ENCODE peak calls at places on chromosomes 2 and 18, in six cellular contexts. K, G, H, D, Q and J are unnamed samples.

GRCh38 chr2:208252766-208253492 is 1.9 kb downstream of the IDH1 start:
- DNase-seq in K (no peak), G (peak), H (no peak), D (no peak), Q (no peak), J (no peak)

GRCh38 chr2:236658974-236659757 is 89.5 kb downstream of the ACKR3 start:
- DNase-seq in K (no peak), G (no peak), H (no peak), D (no peak), Q (no peak), J (no peak)

GRCh38 chr2:211836409-211836808 is 702.2 kb downstream of the ERBB4 start:
- DNase-seq in K (no peak), G (no peak), H (no peak), D (no peak), Q (no peak), J (no peak)

GRCh38 chr2:144959416-144959815 is 439.5 kb upstream of the ZEB2 start:
- DNase-seq in K (no peak), G (no peak), H (no peak), D (no peak), Q (no peak), J (no peak)

GRCh38 chr18:21740474-21740723 is 193 bp upstream of the MIB1 start:
- DNase-seq in K (no peak), G (peak), H (no peak), D (peak), Q (peak), J (peak)

GRCh38 chr2:210392469-210392881 is 77.5 kb upstream of the MYL1 start:
- DNase-seq in K (no peak), G (no peak), H (no peak), D (no peak), Q (no peak), J (no peak)

GRCh38 chr18:63071566-63072175 is 247.9 kb downstream of the BCL2 start:
- DNase-seq in K (no peak), G (no peak), H (no peak), D (no peak), Q (no peak), J (no peak)

GRCh38 chr2:63023444-63023843 is 27.2 kb upstream of the OTX1 start:
- DNase-seq in K (peak), G (peak), H (peak), D (peak), Q (peak), J (peak)

GRCh38 chr2:39732492-39732891 is 46.6 kb downstream of the THUMPD2 start:
- DNase-seq in K (no peak), G (no peak), H (no peak), D (no peak), Q (no peak), J (no peak)

DNA sequence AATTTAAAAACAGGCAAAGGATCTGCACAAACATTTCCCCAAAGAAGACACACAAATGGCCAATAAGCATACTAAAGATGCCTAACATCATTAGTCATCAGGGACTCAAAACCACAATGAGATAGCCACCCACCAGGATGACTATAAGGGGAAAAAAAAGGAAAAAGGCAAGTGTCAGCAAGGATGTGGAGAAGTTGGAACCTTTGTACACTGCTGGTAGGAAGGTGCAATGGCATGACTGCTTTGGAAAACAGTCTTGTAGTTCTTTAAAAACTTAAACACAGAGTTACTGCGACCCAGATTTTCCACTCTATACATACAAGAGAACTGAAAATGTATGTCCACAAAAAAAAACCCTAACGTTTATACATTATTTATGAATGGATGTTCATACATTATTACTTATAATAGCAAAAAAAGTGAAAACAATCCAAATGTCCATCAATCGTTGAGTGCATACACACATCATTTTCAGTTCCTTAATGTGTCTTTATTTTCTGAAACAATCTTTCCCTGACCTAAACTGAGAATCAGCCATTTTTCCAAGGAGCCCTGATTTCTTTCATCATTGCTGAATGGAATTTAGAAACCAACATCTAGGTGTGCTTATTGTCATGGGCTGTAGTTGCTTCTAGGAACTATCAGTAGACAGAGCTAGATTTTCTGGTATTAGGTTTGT is 64.7 kb upstream of the TLK1 start:
- DNase-seq in K (no peak), G (peak), H (no peak), D (no peak), Q (no peak), J (no peak)
- TF ChIP-seq GABPA in K (no peak), G (no peak), H (no peak), D (no peak), Q (no peak), J (no peak)

DNA sequence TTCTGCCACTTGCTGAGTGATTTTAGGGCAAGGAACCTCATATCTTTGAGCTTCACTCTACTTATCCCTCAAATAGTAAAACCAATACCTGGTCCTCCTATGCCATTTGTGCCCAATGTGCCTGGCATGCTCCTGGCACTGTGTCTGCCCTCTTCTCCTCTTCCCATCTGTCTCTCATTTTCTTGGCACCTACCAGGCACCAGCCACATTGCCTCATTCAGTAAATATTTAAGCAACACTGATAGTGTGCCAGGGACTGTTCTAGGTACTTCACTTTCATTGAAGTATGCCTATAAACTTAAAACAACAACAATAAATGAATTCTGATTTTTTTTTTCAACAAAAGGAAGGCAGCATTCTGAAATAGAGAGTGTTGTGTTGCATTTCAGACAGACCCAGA is 15.1 kb upstream of the BOD1L2 start:
- DNase-seq in K (no peak), G (no peak), H (no peak), D (no peak), Q (no peak), J (no peak)
- TF ChIP-seq GABPA in K (no peak), G (no peak), H (no peak), D (no peak), Q (no peak), J (no peak)

GRCh38 chr18:79442508-79443221 is 46.9 kb downstream of the NFATC1 start:
- DNase-seq in K (no peak), G (no peak), H (no peak), D (no peak), Q (no peak), J (no peak)
- TF ChIP-seq GABPA in K (no peak), G (no peak), H (no peak), D (no peak), Q (no peak), J (no peak)

DNA sequence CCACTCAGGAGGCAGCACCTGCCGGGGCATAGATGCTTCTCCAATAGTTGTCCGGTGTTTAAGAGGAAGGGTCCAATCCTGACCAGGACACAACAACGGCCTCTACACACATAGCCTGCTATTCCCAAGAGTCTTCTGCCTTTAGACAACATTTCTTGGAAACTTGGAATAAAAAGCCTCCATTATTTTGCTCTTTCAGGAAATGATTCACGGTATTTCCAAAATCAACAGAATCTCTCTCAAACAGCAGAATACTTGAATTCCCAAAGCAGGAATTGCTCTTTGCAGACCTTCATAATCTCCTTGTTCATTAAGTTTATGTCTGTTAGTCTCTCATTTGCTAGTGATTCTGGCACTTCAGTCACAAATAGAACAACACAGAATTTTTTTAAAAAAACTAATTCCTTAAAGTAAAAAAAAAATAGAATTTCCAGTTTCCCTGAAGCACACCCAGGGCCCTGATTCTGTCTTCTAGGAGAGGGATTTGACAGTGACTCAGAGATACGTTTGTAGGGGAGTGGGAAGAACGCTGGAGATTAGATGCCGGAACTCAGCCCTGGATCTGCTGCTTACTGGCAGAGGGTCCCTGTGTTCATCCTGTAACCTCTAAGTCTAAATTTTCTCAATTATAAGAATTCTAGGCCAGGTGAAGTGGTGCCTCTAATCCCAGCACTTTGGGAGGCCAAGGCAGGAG is 74.7 kb downstream of the NAB1 start:
- DNase-seq in K (no peak), G (no peak), H (no peak), D (no peak), Q (no peak), J (no peak)
- TF ChIP-seq GABPA in K (no peak), G (no peak), H (no peak), D (no peak), Q (no peak), J (no peak)

GRCh38 chr2:86695053-86695691 is 24.9 kb upstream of the RMND5A start:
- DNase-seq in K (no peak), G (peak), H (no peak), D (no peak), Q (no peak), J (peak)
- TF ChIP-seq GABPA in K (no peak), G (no peak), H (no peak), D (no peak), Q (no peak), J (no peak)

GRCh38 chr2:239042551-239043320 is 194.9 kb downstream of the TWIST2 start:
- DNase-seq in K (no peak), G (no peak), H (no peak), D (no peak), Q (no peak), J (no peak)
- TF ChIP-seq GABPA in K (no peak), G (no peak), H (no peak), D (no peak), Q (no peak), J (no peak)

GRCh38 chr2:33032245-33032644 is 85.5 kb downstream of the LTBP1 start:
- DNase-seq in K (no peak), G (no peak), H (no peak), D (no peak), Q (no peak), J (no peak)

GRCh38 chr2:33034784-33035183 is 88.0 kb downstream of the LTBP1 start:
- DNase-seq in K (no peak), G (no peak), H (no peak), D (no peak), Q (no peak), J (no peak)

GRCh38 chr2:33030326-33030725 is 83.6 kb downstream of the LTBP1 start:
- DNase-seq in K (no peak), G (no peak), H (no peak), D (no peak), Q (no peak), J (no peak)

GRCh38 chr2:33029459-33029858 is 82.7 kb downstream of the LTBP1 start:
- DNase-seq in K (no peak), G (no peak), H (no peak), D (no peak), Q (no peak), J (no peak)

DNA sequence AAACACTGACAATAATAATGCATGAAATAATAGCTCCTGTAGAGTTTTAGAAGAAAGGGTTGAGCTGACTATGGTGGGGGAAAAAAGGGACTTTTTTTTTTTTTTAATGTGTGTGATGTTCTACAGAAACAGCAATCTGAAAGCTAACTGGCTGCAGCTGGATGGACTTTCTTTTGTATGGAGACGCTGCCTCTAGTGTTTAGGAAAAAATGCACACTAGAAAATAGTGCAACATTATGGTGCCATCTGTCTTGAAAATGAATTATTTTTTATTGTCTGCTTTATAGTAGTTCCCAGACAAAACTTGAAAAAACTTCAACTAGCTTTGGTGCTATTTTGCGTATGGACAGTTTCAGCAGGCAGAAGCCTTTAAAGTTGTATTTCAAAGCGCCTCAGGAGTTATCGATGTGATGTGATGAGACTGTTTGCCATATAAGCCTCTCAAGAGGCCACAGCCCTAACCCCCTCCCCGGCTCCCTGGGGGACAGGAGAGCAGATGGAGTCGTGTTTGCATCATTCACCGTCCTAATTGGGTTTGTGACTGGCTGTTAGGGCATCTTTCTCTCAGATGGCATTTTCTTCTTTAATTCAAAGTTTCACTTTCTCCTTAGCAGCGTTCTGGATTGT is 86.9 kb downstream of the LTBP1 start:
- DNase-seq in K (no peak), G (no peak), H (peak), D (no peak), Q (no peak), J (no peak)
- TF ChIP-seq GABPA in K (no peak), G (no peak), H (no peak), D (no peak), Q (no peak), J (no peak)

GRCh38 chr2:71120195-71120594 is 9.8 kb downstream of the MCEE start:
- DNase-seq in K (no peak), G (no peak), H (no peak), D (no peak), Q (no peak), J (no peak)
- TF ChIP-seq GABPA in K (no peak), G (no peak), H (no peak), D (no peak), Q (no peak), J (no peak)